ENCODE peak calls at places on chromosomes 13 and 19, in six cellular contexts. One of them, this sample, is unnamed.

GRCh38 chr19:31451686-31452325 is 102.6 kb upstream of the TSHZ3 start:
- DNase-seq in H1: no peak
- DNase-seq in K562: no peak
- DNase-seq in SK-N-SH: no peak
- DNase-seq in HCT116: no peak
- DNase-seq in HepG2: no peak
- DNase-seq in this sample: no peak

GRCh38 chr19:17020823-17021222 is 5.8 kb downstream of the CPAMD8 start:
- DNase-seq in H1: no peak
- DNase-seq in K562: peak; percentile 76
- DNase-seq in SK-N-SH: no peak
- DNase-seq in HCT116: peak; percentile 15
- DNase-seq in HepG2: no peak
- DNase-seq in this sample: no peak

GRCh38 chr13:99041788-99042187 is 63.9 kb upstream of the DOCK9 start:
- DNase-seq in H1: no peak
- DNase-seq in K562: no peak
- DNase-seq in SK-N-SH: no peak
- DNase-seq in HCT116: no peak
- DNase-seq in HepG2: no peak
- DNase-seq in this sample: peak; percentile 76

GRCh38 chr13:102198418-102199322 is 203.2 kb downstream of the FGF14 start:
- DNase-seq in H1: no peak
- DNase-seq in K562: no peak
- DNase-seq in SK-N-SH: no peak
- DNase-seq in HCT116: no peak
- DNase-seq in HepG2: no peak
- DNase-seq in this sample: no peak

GRCh38 chr13:39910833-39911232 is 255.4 kb downstream of the COG6 start:
- DNase-seq in H1: no peak
- DNase-seq in K562: no peak
- DNase-seq in SK-N-SH: no peak
- DNase-seq in HCT116: no peak
- DNase-seq in HepG2: no peak
- DNase-seq in this sample: no peak

GRCh38 chr13:31824705-31825512 is 85.6 kb downstream of the RXFP2 start:
- DNase-seq in H1: no peak
- DNase-seq in K562: no peak
- DNase-seq in SK-N-SH: no peak
- DNase-seq in HCT116: no peak
- DNase-seq in HepG2: no peak
- DNase-seq in this sample: peak; percentile 13

GRCh38 chr13:85816413-85816812 is 17.2 kb upstream of the SLITRK6 start:
- DNase-seq in H1: no peak
- DNase-seq in K562: no peak
- DNase-seq in SK-N-SH: no peak
- DNase-seq in HCT116: no peak
- DNase-seq in HepG2: no peak
- DNase-seq in this sample: no peak

GRCh38 chr19:49925486-49925885 is 3.5 kb upstream of the ATF5 start:
- DNase-seq in H1: no peak
- DNase-seq in K562: no peak
- DNase-seq in SK-N-SH: no peak
- DNase-seq in HCT116: no peak
- DNase-seq in HepG2: no peak
- DNase-seq in this sample: no peak

GRCh38 chr19:7917292-7918061 is 2.7 kb upstream of the SNAPC2 start:
- DNase-seq in H1: no peak
- DNase-seq in K562: no peak
- DNase-seq in SK-N-SH: peak; percentile 83
- DNase-seq in HCT116: no peak
- DNase-seq in HepG2: no peak
- DNase-seq in this sample: no peak

GRCh38 chr13:52899206-52899605 is 50.8 kb upstream of the PCDH8 start:
- DNase-seq in H1: no peak
- DNase-seq in K562: no peak
- DNase-seq in SK-N-SH: no peak
- DNase-seq in HCT116: no peak
- DNase-seq in HepG2: no peak
- DNase-seq in this sample: no peak

GRCh38 chr13:94263038-94263437 is 216.4 kb downstream of the DCT start:
- DNase-seq in H1: no peak
- DNase-seq in K562: no peak
- DNase-seq in SK-N-SH: no peak
- DNase-seq in HCT116: no peak
- DNase-seq in HepG2: peak; percentile 37
- DNase-seq in this sample: no peak

GRCh38 chr13:94268661-94269060 is 210.8 kb downstream of the DCT start:
- DNase-seq in H1: no peak
- DNase-seq in K562: no peak
- DNase-seq in SK-N-SH: no peak
- DNase-seq in HCT116: no peak
- DNase-seq in HepG2: no peak
- DNase-seq in this sample: no peak

GRCh38 chr13:94272038-94272437 is 207.4 kb downstream of the DCT start:
- DNase-seq in H1: no peak
- DNase-seq in K562: no peak
- DNase-seq in SK-N-SH: no peak
- DNase-seq in HCT116: no peak
- DNase-seq in HepG2: no peak
- DNase-seq in this sample: no peak

GRCh38 chr13:94269557-94269956 is 209.9 kb downstream of the DCT start:
- DNase-seq in H1: no peak
- DNase-seq in K562: no peak
- DNase-seq in SK-N-SH: no peak
- DNase-seq in HCT116: no peak
- DNase-seq in HepG2: no peak
- DNase-seq in this sample: no peak

GRCh38 chr13:94267581-94267980 is 211.9 kb downstream of the DCT start:
- DNase-seq in H1: no peak
- DNase-seq in K562: no peak
- DNase-seq in SK-N-SH: no peak
- DNase-seq in HCT116: no peak
- DNase-seq in HepG2: no peak
- DNase-seq in this sample: no peak
- TF ChIP-seq YY1 in H1: no peak
- TF ChIP-seq YY1 in K562: no peak
- TF ChIP-seq YY1 in SK-N-SH: no peak
- TF ChIP-seq YY1 in HCT116: no peak
- TF ChIP-seq YY1 in HepG2: no peak
- TF ChIP-seq YY1 in this sample: no peak

GRCh38 chr19:44113784-44114390 is 688 bp downstream of the ZNF225 start:
- DNase-seq in H1: no peak
- DNase-seq in K562: peak; percentile 22
- DNase-seq in SK-N-SH: peak; percentile 30
- DNase-seq in HCT116: no peak
- DNase-seq in HepG2: no peak
- DNase-seq in this sample: no peak

GRCh38 chr19:44111910-44112463 is 1.2 kb upstream of the ZNF225 start:
- DNase-seq in H1: peak; percentile 88
- DNase-seq in K562: peak; percentile 8
- DNase-seq in SK-N-SH: peak; percentile 24
- DNase-seq in HCT116: no peak
- DNase-seq in HepG2: no peak
- DNase-seq in this sample: no peak

GRCh38 chr19:44109458-44109857 is 3.7 kb upstream of the ZNF225 start:
- DNase-seq in H1: no peak
- DNase-seq in K562: no peak
- DNase-seq in SK-N-SH: no peak
- DNase-seq in HCT116: no peak
- DNase-seq in HepG2: no peak
- DNase-seq in this sample: no peak

GRCh38 chr19:44112802-44113137 is 429 bp upstream of the ZNF225 start:
- DNase-seq in H1: no peak
- DNase-seq in K562: no peak
- DNase-seq in SK-N-SH: no peak
- DNase-seq in HCT116: no peak
- DNase-seq in HepG2: no peak
- DNase-seq in this sample: no peak

DNA sequence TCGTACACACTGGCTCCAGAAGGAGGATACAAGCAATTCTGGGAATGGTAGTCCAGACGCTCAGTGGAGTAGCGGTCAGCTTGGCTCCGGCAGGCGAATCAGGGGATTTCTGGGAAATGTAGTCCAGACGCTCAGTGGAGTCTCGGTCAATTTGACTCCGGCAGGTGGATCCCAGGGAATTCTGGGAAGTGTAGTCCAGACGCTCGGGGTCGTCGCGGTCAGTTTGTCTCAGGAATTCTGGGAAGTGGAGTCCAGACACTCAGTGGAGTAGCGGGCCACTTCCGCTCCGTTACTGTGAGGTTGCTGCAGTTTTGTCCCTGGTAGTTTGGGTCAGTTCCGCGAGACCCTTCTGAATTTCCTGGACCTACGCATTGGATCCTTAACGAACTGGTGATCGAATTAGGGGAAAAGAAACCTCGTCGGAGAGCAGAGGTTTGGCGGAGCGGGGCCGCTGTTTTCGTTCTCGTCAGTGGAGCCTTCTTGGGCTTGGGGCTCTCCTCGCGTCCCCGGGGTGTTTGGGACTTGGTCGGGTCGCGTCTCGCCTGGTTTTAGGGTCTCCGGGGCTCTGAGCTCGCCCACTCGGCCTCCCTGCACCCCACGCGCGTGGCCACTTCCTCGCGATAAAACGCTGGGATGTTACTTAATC is at the start of gene ZNF225:
- DNase-seq in H1: peak; percentile 97
- DNase-seq in K562: peak; percentile 90
- DNase-seq in SK-N-SH: peak; percentile 88
- DNase-seq in HCT116: peak; percentile 97
- DNase-seq in HepG2: peak; percentile 97
- DNase-seq in this sample: peak; percentile 87
- TF ChIP-seq CTCF in H1: no peak
- TF ChIP-seq CTCF in K562: no peak
- TF ChIP-seq CTCF in SK-N-SH: no peak
- TF ChIP-seq CTCF in HCT116: no peak
- TF ChIP-seq CTCF in HepG2: no peak
- TF ChIP-seq CTCF in this sample: no peak

DNA sequence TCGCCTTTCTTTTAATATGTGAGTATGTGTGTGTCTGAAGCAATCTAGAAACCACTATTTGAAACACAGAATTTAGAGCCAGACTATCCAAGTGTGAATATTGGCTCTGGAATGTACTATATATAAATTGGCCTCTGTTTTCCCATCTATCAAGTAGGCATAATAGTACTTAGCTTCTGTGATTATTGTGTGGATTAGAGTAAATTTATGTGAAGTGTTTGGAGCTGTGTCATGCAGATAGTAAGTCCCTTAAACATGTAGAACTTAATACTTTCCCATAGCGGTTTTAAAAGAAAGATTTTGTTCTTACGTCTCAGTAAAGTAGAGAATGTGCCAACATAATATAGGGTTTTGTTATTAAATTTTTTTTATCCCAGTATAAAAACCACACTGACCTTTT is 432.2 kb downstream of the RFC3 start:
- DNase-seq in H1: no peak
- DNase-seq in K562: no peak
- DNase-seq in SK-N-SH: no peak
- DNase-seq in HCT116: no peak
- DNase-seq in HepG2: no peak
- DNase-seq in this sample: no peak
- TF ChIP-seq YY1 in H1: no peak
- TF ChIP-seq YY1 in K562: no peak
- TF ChIP-seq YY1 in SK-N-SH: no peak
- TF ChIP-seq YY1 in HCT116: no peak
- TF ChIP-seq YY1 in HepG2: no peak
- TF ChIP-seq YY1 in this sample: no peak

DNA sequence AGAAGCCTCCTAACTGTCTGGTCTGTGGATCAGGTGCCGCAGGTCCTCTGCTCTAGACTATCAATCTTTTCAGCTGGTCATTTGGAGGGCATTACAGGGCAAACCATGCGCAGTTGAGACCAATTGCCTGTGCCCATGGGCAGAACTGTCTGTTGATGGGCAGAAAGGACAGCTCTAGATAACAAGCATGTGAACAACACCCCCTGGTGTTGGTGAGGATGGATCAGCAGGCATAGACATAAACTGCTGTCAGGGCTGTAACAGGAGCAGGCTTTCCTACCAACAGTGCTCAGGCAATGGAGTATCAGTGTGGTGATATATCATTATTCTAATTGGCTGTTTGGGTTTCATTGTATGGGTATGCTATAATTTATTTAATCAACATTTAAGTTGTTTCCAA is 104.7 kb upstream of the KL start:
- DNase-seq in H1: peak; percentile 15
- DNase-seq in K562: peak; percentile 27
- DNase-seq in SK-N-SH: peak; percentile 43
- DNase-seq in HCT116: peak; percentile 60
- DNase-seq in HepG2: peak; percentile 36
- DNase-seq in this sample: no peak
- TF ChIP-seq CTCF in H1: peak; percentile 80
- TF ChIP-seq CTCF in K562: peak; percentile 32
- TF ChIP-seq CTCF in SK-N-SH: peak; percentile 37
- TF ChIP-seq CTCF in HCT116: peak; percentile 65
- TF ChIP-seq CTCF in HepG2: peak; percentile 68
- TF ChIP-seq CTCF in this sample: peak; percentile 55

GRCh38 chr13:27813826-27814225 is 21.5 kb downstream of the GSX1 start:
- DNase-seq in H1: no peak
- DNase-seq in K562: no peak
- DNase-seq in SK-N-SH: no peak
- DNase-seq in HCT116: no peak
- DNase-seq in HepG2: no peak
- DNase-seq in this sample: no peak

GRCh38 chr13:27810009-27810408 is 17.7 kb downstream of the GSX1 start:
- DNase-seq in H1: no peak
- DNase-seq in K562: no peak
- DNase-seq in SK-N-SH: no peak
- DNase-seq in HCT116: no peak
- DNase-seq in HepG2: no peak
- DNase-seq in this sample: no peak

GRCh38 chr13:27806744-27807387 is 14.6 kb downstream of the GSX1 start:
- DNase-seq in H1: no peak
- DNase-seq in K562: no peak
- DNase-seq in SK-N-SH: no peak
- DNase-seq in HCT116: no peak
- DNase-seq in HepG2: no peak
- DNase-seq in this sample: no peak

GRCh38 chr13:27808866-27809546 is 16.7 kb downstream of the GSX1 start:
- DNase-seq in H1: no peak
- DNase-seq in K562: no peak
- DNase-seq in SK-N-SH: no peak
- DNase-seq in HCT116: no peak
- DNase-seq in HepG2: no peak
- DNase-seq in this sample: no peak

GRCh38 chr13:27810461-27810860 is 18.2 kb downstream of the GSX1 start:
- DNase-seq in H1: no peak
- DNase-seq in K562: no peak
- DNase-seq in SK-N-SH: no peak
- DNase-seq in HCT116: no peak
- DNase-seq in HepG2: no peak
- DNase-seq in this sample: no peak
- TF ChIP-seq YY1 in H1: no peak
- TF ChIP-seq YY1 in K562: no peak
- TF ChIP-seq YY1 in SK-N-SH: no peak
- TF ChIP-seq YY1 in HCT116: no peak
- TF ChIP-seq YY1 in HepG2: no peak
- TF ChIP-seq YY1 in this sample: no peak

GRCh38 chr19:39128511-39129079 is 3.0 kb downstream of the PAK4 start:
- DNase-seq in H1: no peak
- DNase-seq in K562: no peak
- DNase-seq in SK-N-SH: no peak
- DNase-seq in HCT116: no peak
- DNase-seq in HepG2: no peak
- DNase-seq in this sample: no peak
- TF ChIP-seq CTCF in H1: no peak
- TF ChIP-seq CTCF in K562: no peak
- TF ChIP-seq CTCF in SK-N-SH: no peak
- TF ChIP-seq CTCF in HCT116: no peak
- TF ChIP-seq CTCF in HepG2: no peak
- TF ChIP-seq CTCF in this sample: no peak

GRCh38 chr19:13817018-13817614 is 21.9 kb downstream of the ZSWIM4 start:
- DNase-seq in H1: peak; percentile 98
- DNase-seq in K562: peak; percentile 91
- DNase-seq in SK-N-SH: no peak
- DNase-seq in HCT116: no peak
- DNase-seq in HepG2: no peak
- DNase-seq in this sample: no peak
- TF ChIP-seq YY1 in H1: no peak
- TF ChIP-seq YY1 in K562: no peak
- TF ChIP-seq YY1 in SK-N-SH: no peak
- TF ChIP-seq YY1 in HCT116: no peak
- TF ChIP-seq YY1 in HepG2: no peak
- TF ChIP-seq YY1 in this sample: no peak